ENCODE peak calls at places on chromosome 22, in ten cellular contexts. E is fibroblast of the aortic adventitia, P is astrocyte of the cerebellum, N is renal cortical epithelial cell, C is T-helper 1 cell, K is H9, U is AG20443, T is cardiac fibroblast, Z is NCI-H524 treated with DMSO at 0.1 percent for 48 hours, I is SJCRH30. L is an unnamed sample.

GRCh38 chr22:12601870-12602779 is 2925.9 kb upstream of the OR11H1 start:
- DNase-seq in I (no peak), T (no peak), Z (no peak), N (no peak), C (no peak), K (no peak), E (no peak), U (peak), P (no peak), L (no peak)

GRCh38 chr22:31084811-31085492 is 3.8 kb downstream of the SMTN start:
- DNase-seq in U (peak), Z (no peak), E (peak), K (peak), N (no peak), C (peak), T (peak), P (no peak), I (peak), L (peak)

GRCh38 chr22:24190159-24190540 is 8.9 kb downstream of the SUSD2 start:
- DNase-seq in N (no peak), C (no peak), Z (no peak), T (no peak), U (no peak), E (no peak), I (no peak), K (peak), P (no peak), L (no peak)

GRCh38 chr22:37103151-37103550 is 6.4 kb downstream of the TMPRSS6 start:
- DNase-seq in U (no peak), T (no peak), C (no peak), N (no peak), P (no peak), Z (no peak), K (no peak), E (no peak), I (no peak), L (no peak)

GRCh38 chr22:17548756-17549035 is 14.6 kb upstream of the SLC25A18 start:
- DNase-seq in K (no peak), E (no peak), T (no peak), C (no peak), Z (no peak), I (no peak), N (no peak), P (no peak), U (no peak), L (no peak)

GRCh38 chr22:23183107-23183698 is 2.9 kb downstream of the BCR start:
- DNase-seq in C (no peak), T (peak), U (peak), N (peak), E (peak), P (peak), K (peak), Z (peak), I (peak), L (no peak)

GRCh38 chr22:49969751-49970527 is 9.4 kb downstream of the PIM3 start:
- DNase-seq in K (peak), P (no peak), Z (no peak), C (no peak), I (peak), U (no peak), N (no peak), E (no peak), T (no peak), L (no peak)

GRCh38 chr22:26972281-26972680 is 314.9 kb downstream of the MIAT start:
- DNase-seq in N (no peak), Z (no peak), P (no peak), K (no peak), I (no peak), U (peak), E (no peak), C (no peak), T (no peak), L (no peak)